ENCODE peak calls at places on chromosomes 13 and 19, in seven cellular contexts. P is stimulated activated CD4-positive, alpha-beta T cell treated with anti-CD3 and anti-CD28 coated beads, TNF-alpha, amount 100 ng/mL, for 24 hours; B is ecto neural progenitor cell; N is uterus; V is iris pigment epithelial cell; C is activated effector memory CD4-positive, alpha-beta T cell treated with Interleukin-2 at 50 U/mL for 16 hours; D is activated gamma-delta T cell treated with Interleukin-2 at 50 U/mL for 16 hours. R is an unnamed sample.

GRCh38 chr19:52936151-52936957 is 13.1 kb upstream of the ZNF888 start:
- DNase-seq in P (no peak), B (no peak), N (no peak), V (no peak), C (no peak), D (no peak), R (peak)

GRCh38 chr19:32873560-32873959 is 4.0 kb upstream of the SLC7A9 start:
- DNase-seq in P (no peak), B (no peak), N (no peak), V (no peak), C (no peak), D (no peak), R (no peak)

GRCh38 chr19:15159251-15159650 is 41.5 kb downstream of the NOTCH3 start:
- DNase-seq in P (no peak), B (no peak), N (no peak), V (peak), C (no peak), D (no peak), R (peak)

GRCh38 chr13:113970810-113971470 is 2.9 kb downstream of the C13orf46 start:
- DNase-seq in P (no peak), B (no peak), N (peak), V (peak), C (no peak), D (no peak), R (peak)

GRCh38 chr19:31568724-31569123 is 219.5 kb upstream of the TSHZ3 start:
- DNase-seq in P (no peak), B (no peak), N (no peak), V (no peak), C (no peak), D (no peak), R (no peak)

GRCh38 chr19:33401683-33402420 is 28.3 kb downstream of the CEBPG start:
- DNase-seq in P (no peak), B (no peak), N (no peak), V (no peak), C (no peak), D (no peak), R (no peak)

GRCh38 chr19:42313096-42313839 is at the start of gene TMEM145:
- DNase-seq in P (no peak), B (peak), N (no peak), V (peak), C (no peak), D (no peak), R (peak)

GRCh38 chr13:48920730-48921129 is 55.0 kb upstream of the FNDC3A start:
- DNase-seq in P (no peak), B (no peak), N (no peak), V (no peak), C (no peak), D (no peak), R (no peak)

GRCh38 chr13:53112522-53112921 is 83.9 kb downstream of the OLFM4 start:
- DNase-seq in P (no peak), B (no peak), N (no peak), V (no peak), C (no peak), D (no peak), R (no peak)

GRCh38 chr19:35318679-35319448 is 10.1 kb upstream of the CD22 start:
- DNase-seq in P (no peak), B (no peak), N (peak), V (peak), C (no peak), D (no peak), R (peak)

GRCh38 chr19:53947624-53948023 is 15.1 kb upstream of the CACNG8 start:
- DNase-seq in P (no peak), B (no peak), N (no peak), V (no peak), C (no peak), D (no peak), R (no peak)

GRCh38 chr13:45356966-45357689 is 16.1 kb upstream of the TPT1 start:
- DNase-seq in P (no peak), B (no peak), N (no peak), V (no peak), C (no peak), D (no peak), R (no peak)

GRCh38 chr19:13764821-13765394 is 586 bp downstream of the MRI1 start:
- DNase-seq in P (no peak), B (no peak), N (no peak), V (peak), C (peak), D (peak), R (peak)

GRCh38 chr19:29483944-29484581 is 41.7 kb upstream of the VSTM2B start:
- DNase-seq in P (no peak), B (peak), N (no peak), V (no peak), C (no peak), D (no peak), R (no peak)

GRCh38 chr19:10690351-10690781 is 10.9 kb upstream of the QTRT1 start:
- DNase-seq in P (no peak), B (no peak), N (no peak), V (peak), C (no peak), D (no peak), R (peak)

GRCh38 chr19:55209430-55210119 is at the start of gene PTPRH:
- DNase-seq in P (no peak), B (no peak), N (no peak), V (no peak), C (no peak), D (no peak), R (no peak)

GRCh38 chr13:110231348-110232047 is 75.5 kb downstream of the COL4A1 start:
- DNase-seq in P (no peak), B (no peak), N (no peak), V (no peak), C (no peak), D (no peak), R (no peak)

GRCh38 chr13:85982102-85982501 is 182.9 kb upstream of the SLITRK6 start:
- DNase-seq in P (no peak), B (no peak), N (no peak), V (no peak), C (no peak), D (no peak), R (no peak)

GRCh38 chr13:22040810-22041364 is 370.0 kb downstream of the FGF9 start:
- DNase-seq in P (no peak), B (peak), N (no peak), V (no peak), C (no peak), D (no peak), R (no peak)

R was measured in amniotic epithelial cell.